ENCODE peak calls at places on chromosome 20, in seven cellular contexts. Q, C, F, U, J, O and R are unnamed samples.

GRCh38 chr20:17873410-17874270 is 95.0 kb downstream of the SNX5 start:
- DNase-seq in F (no peak), C (peak; percentile 92), U (no peak), Q (peak; percentile 91), J (peak; percentile 25), O (peak; percentile 47), R (peak; percentile 86)

GRCh38 chr20:47664068-47664437 is 121.2 kb downstream of the SULF2 start:
- DNase-seq in J (no peak), F (no peak), O (no peak), Q (no peak), U (no peak), C (no peak), R (no peak)

GRCh38 chr20:58714340-58714922 is 21.8 kb downstream of the NPEPL1 start:
- DNase-seq in Q (peak; percentile 25), O (no peak), U (no peak), F (no peak), C (peak; percentile 10), J (no peak), R (peak; percentile 8)

GRCh38 chr20:13297105-13297899 is 76.2 kb downstream of the ISM1 start:
- DNase-seq in Q (no peak), C (no peak), O (no peak), U (no peak), J (no peak), F (peak; percentile 5), R (no peak)

GRCh38 chr20:10469599-10469998 is 34.5 kb downstream of the SLX4IP start:
- DNase-seq in Q (peak; percentile 42), J (peak; percentile 78), F (no peak), U (peak; percentile 51), O (peak; percentile 62), C (peak; percentile 42), R (no peak)

GRCh38 chr20:25580711-25581110 is 4.6 kb downstream of the NINL start:
- DNase-seq in F (no peak), U (no peak), Q (peak; percentile 45), J (no peak), O (no peak), C (no peak), R (no peak)

GRCh38 chr20:12177657-12178293 is 260.1 kb downstream of the BTBD3 start:
- DNase-seq in U (no peak), F (no peak), J (no peak), Q (no peak), C (no peak), O (no peak), R (no peak)

GRCh38 chr20:60636417-60636816 is 615.6 kb upstream of the CDH4 start:
- DNase-seq in F (no peak), U (no peak), C (no peak), O (no peak), Q (no peak), J (no peak), R (no peak)

GRCh38 chr20:50642288-50642803 is 49.0 kb downstream of the RIPOR3 start:
- DNase-seq in J (peak; percentile 64), Q (no peak), C (no peak), U (no peak), F (no peak), O (no peak), R (no peak)

GRCh38 chr20:38680492-38681118 is 43.7 kb upstream of the SLC32A1 start:
- DNase-seq in C (no peak), J (peak; percentile 89), F (no peak), O (peak; percentile 88), Q (no peak), U (peak; percentile 40), R (no peak)

GRCh38 chr20:51639206-51639832 is 96.8 kb upstream of the NFATC2 start:
- DNase-seq in O (peak; percentile 72), F (peak; percentile 75), Q (peak; percentile 51), C (peak; percentile 71), J (peak; percentile 81), U (peak; percentile 21), R (peak; percentile 63)

GRCh38 chr20:50221501-50222323 is 31.1 kb downstream of the CEBPB start:
- DNase-seq in J (no peak), Q (peak; percentile 66), U (no peak), F (no peak), O (no peak), C (no peak), R (peak; percentile 33)

GRCh38 chr20:38250607-38251006 is 9.9 kb downstream of the KIAA1755 start:
- DNase-seq in Q (no peak), F (no peak), U (no peak), O (no peak), C (no peak), J (no peak), R (no peak)

GRCh38 chr20:50456452-50457324 is 53.5 kb upstream of the PTPN1 start:
- DNase-seq in F (no peak), J (no peak), O (no peak), C (no peak), Q (no peak), U (no peak), R (no peak)

GRCh38 chr20:19816386-19816785 is 58.3 kb downstream of the RIN2 start:
- DNase-seq in F (no peak), O (no peak), C (no peak), U (no peak), J (no peak), Q (no peak), R (no peak)

GRCh38 chr20:1687053-1687452 is 29.5 kb upstream of the SIRPG start:
- DNase-seq in O (no peak), J (no peak), Q (no peak), C (no peak), U (no peak), F (no peak), R (no peak)

GRCh38 chr20:48984575-48985219 is 61.4 kb upstream of the CSE1L start:
- DNase-seq in O (no peak), Q (no peak), J (peak; percentile 3), F (no peak), U (no peak), C (no peak), R (no peak)

GRCh38 chr20:50003253-50003656 is 20.5 kb downstream of the SNAI1 start:
- DNase-seq in O (no peak), J (no peak), C (no peak), Q (no peak), F (no peak), U (no peak), R (no peak)

GRCh38 chr20:11918280-11918952 is 723 bp downstream of the BTBD3 start:
- DNase-seq in U (no peak), F (no peak), O (no peak), C (no peak), Q (no peak), J (no peak), R (no peak)

GRCh38 chr20:39913274-39913673 is 775.8 kb downstream of the MAFB start:
- DNase-seq in C (no peak), O (no peak), Q (no peak), J (no peak), U (no peak), F (no peak), R (no peak)

GRCh38 chr20:24376523-24377085 is 92.8 kb upstream of the SYNDIG1 start:
- DNase-seq in O (no peak), Q (no peak), U (no peak), C (no peak), J (no peak), F (no peak), R (no peak)

GRCh38 chr20:7806831-7807230 is 133.4 kb downstream of the HAO1 start:
- DNase-seq in Q (no peak), F (no peak), U (no peak), J (no peak), C (no peak), O (no peak), R (no peak)

GRCh38 chr20:45047581-45048119 is 53.3 kb downstream of the KCNS1 start:
- DNase-seq in O (no peak), J (no peak), F (no peak), Q (no peak), U (no peak), C (no peak), R (no peak)
- H3K4me1 ChIP-seq in O (peaks cover under 1% of the 10 kb centered on the region), J (peaks cover 15% of the 10 kb centered on the region), F (peaks cover 57% of the 10 kb centered on the region), Q (peaks cover 8% of the 10 kb centered on the region), U (peaks cover 37% of the 10 kb centered on the region), C (no peaks in the 10 kb centered on the region), R (peaks cover 44% of the 10 kb centered on the region)

GRCh38 chr20:23147964-23148720 is 62.0 kb upstream of the CD93 start:
- DNase-seq in U (no peak), O (no peak), C (no peak), J (no peak), F (peak; percentile 13), Q (peak; percentile 82), R (no peak)

GRCh38 chr20:23148721-23149570 is 62.8 kb upstream of the CD93 start:
- DNase-seq in F (peak; percentile 17), U (no peak), C (no peak), J (no peak), Q (no peak), O (no peak), R (no peak)

GRCh38 chr20:23146111-23146640 is 60.1 kb upstream of the CD93 start:
- DNase-seq in C (no peak), Q (no peak), O (no peak), J (no peak), F (no peak), U (no peak), R (no peak)

GRCh38 chr20:23146857-23147256 is 60.7 kb upstream of the CD93 start:
- DNase-seq in Q (no peak), F (no peak), C (no peak), U (no peak), J (no peak), O (no peak), R (no peak)

GRCh38 chr20:23147647-23147963 is 61.5 kb upstream of the CD93 start:
- DNase-seq in U (no peak), F (no peak), Q (no peak), O (no peak), J (no peak), C (no peak), R (no peak)
- TF ChIP-seq CTCF in U (no peak), F (no peak), Q (no peak), O (no peak), J (no peak), C (no peak), R (no peak)

GRCh38 chr20:3673551-3674070 is 8.2 kb downstream of the ADAM33 start:
- DNase-seq in J (no peak), U (no peak), Q (no peak), C (no peak), O (no peak), F (no peak), R (no peak)
- H3K36me3 ChIP-seq in J (no peaks in the 10 kb centered on the region), U (no peaks in the 10 kb centered on the region), Q (no peaks in the 10 kb centered on the region), C (no peaks in the 10 kb centered on the region), O (no peaks in the 10 kb centered on the region), F (no peaks in the 10 kb centered on the region), R (no peaks in the 10 kb centered on the region)

GRCh38 chr20:41003143-41003932 is 25.3 kb upstream of the TOP1 start:
- DNase-seq in U (no peak), F (peak; percentile 70), Q (peak; percentile 87), J (no peak), C (peak; percentile 70), O (no peak), R (peak; percentile 49)

GRCh38 chr20:41006126-41006935 is 22.3 kb upstream of the TOP1 start:
- DNase-seq in C (no peak), F (no peak), U (no peak), O (no peak), J (no peak), Q (no peak), R (no peak)

GRCh38 chr20:41006936-41007871 is 21.4 kb upstream of the TOP1 start:
- DNase-seq in C (no peak), U (no peak), O (no peak), J (no peak), Q (no peak), F (no peak), R (no peak)

GRCh38 chr20:41004561-41005360 is 23.9 kb upstream of the TOP1 start:
- DNase-seq in U (no peak), O (no peak), F (no peak), Q (no peak), C (no peak), J (no peak), R (no peak)

GRCh38 chr20:41005361-41005729 is 23.3 kb upstream of the TOP1 start:
- DNase-seq in Q (peak; percentile 80), F (no peak), J (no peak), U (no peak), O (no peak), C (peak; percentile 91), R (peak; percentile 86)
- H3K4me1 ChIP-seq in Q (peaks cover 35% of the 10 kb centered on the region), F (peaks cover 17% of the 10 kb centered on the region), J (no peaks in the 10 kb centered on the region), U (peaks cover 33% of the 10 kb centered on the region), O (no peaks in the 10 kb centered on the region), C (no peaks in the 10 kb centered on the region), R (peaks cover 46% of the 10 kb centered on the region)